ENCODE peak calls at places on chromosomes 3 and 15, in seven cellular contexts. One of them, this sample, is unnamed.

GRCh38 chr3:58236527-58237237 is 910 bp upstream of the ABHD6 start:
- DNase-seq in adrenal gland: no peak
- DNase-seq in neural progenitor cell: peak; percentile 62
- DNase-seq in body of pancreas: no peak
- DNase-seq in left ventricle myocardium inferior: no peak
- DNase-seq in right cardiac atrium: peak; percentile 63
- DNase-seq in H1: peak; percentile 80
- DNase-seq in this sample: no peak

GRCh38 chr3:17686613-17687012 is 55.8 kb downstream of the TBC1D5 start:
- DNase-seq in body of pancreas: no peak
- DNase-seq in H1: no peak
- DNase-seq in adrenal gland: no peak
- DNase-seq in neural progenitor cell: peak; percentile 33
- DNase-seq in left ventricle myocardium inferior: no peak
- DNase-seq in right cardiac atrium: no peak
- DNase-seq in this sample: no peak

GRCh38 chr3:158420654-158421396 is 150.2 kb upstream of the MLF1 start:
- DNase-seq in adrenal gland: no peak
- DNase-seq in neural progenitor cell: no peak
- DNase-seq in left ventricle myocardium inferior: no peak
- DNase-seq in H1: no peak
- DNase-seq in body of pancreas: no peak
- DNase-seq in right cardiac atrium: no peak
- DNase-seq in this sample: no peak

GRCh38 chr3:179260949-179261765 is 10.2 kb upstream of the KCNMB3 start:
- DNase-seq in body of pancreas: peak; percentile 75
- DNase-seq in H1: peak; percentile 79
- DNase-seq in right cardiac atrium: peak; percentile 94
- DNase-seq in adrenal gland: peak; percentile 79
- DNase-seq in neural progenitor cell: peak; percentile 79
- DNase-seq in left ventricle myocardium inferior: peak; percentile 83
- DNase-seq in this sample: no peak

GRCh38 chr3:98894791-98895576 is 6.5 kb downstream of the DCBLD2 start:
- DNase-seq in left ventricle myocardium inferior: no peak
- DNase-seq in body of pancreas: no peak
- DNase-seq in adrenal gland: no peak
- DNase-seq in H1: no peak
- DNase-seq in neural progenitor cell: no peak
- DNase-seq in right cardiac atrium: no peak
- DNase-seq in this sample: no peak

GRCh38 chr15:23052522-23052921 is 13.2 kb upstream of the TUBGCP5 start:
- DNase-seq in neural progenitor cell: no peak
- DNase-seq in H1: no peak
- DNase-seq in body of pancreas: no peak
- DNase-seq in right cardiac atrium: no peak
- DNase-seq in left ventricle myocardium inferior: no peak
- DNase-seq in adrenal gland: no peak
- DNase-seq in this sample: no peak

GRCh38 chr3:159635047-159635641 is 353.5 kb upstream of the IL12A start:
- DNase-seq in neural progenitor cell: no peak
- DNase-seq in body of pancreas: no peak
- DNase-seq in left ventricle myocardium inferior: no peak
- DNase-seq in H1: no peak
- DNase-seq in adrenal gland: no peak
- DNase-seq in right cardiac atrium: no peak
- DNase-seq in this sample: no peak

GRCh38 chr15:42385980-42386695 is 26.8 kb downstream of the CAPN3 start:
- DNase-seq in body of pancreas: no peak
- DNase-seq in left ventricle myocardium inferior: no peak
- DNase-seq in right cardiac atrium: no peak
- DNase-seq in H1: peak; percentile 48
- DNase-seq in adrenal gland: peak; percentile 43
- DNase-seq in neural progenitor cell: no peak
- DNase-seq in this sample: no peak

GRCh38 chr15:69509131-69509530 is 56.5 kb downstream of the RPLP1 start:
- DNase-seq in right cardiac atrium: no peak
- DNase-seq in neural progenitor cell: no peak
- DNase-seq in left ventricle myocardium inferior: no peak
- DNase-seq in body of pancreas: no peak
- DNase-seq in H1: no peak
- DNase-seq in adrenal gland: no peak
- DNase-seq in this sample: no peak

GRCh38 chr3:31132132-31132769 is 237.8 kb upstream of the GADL1 start:
- DNase-seq in H1: no peak
- DNase-seq in body of pancreas: no peak
- DNase-seq in adrenal gland: no peak
- DNase-seq in right cardiac atrium: no peak
- DNase-seq in neural progenitor cell: peak; percentile 37
- DNase-seq in left ventricle myocardium inferior: no peak
- DNase-seq in this sample: no peak

GRCh38 chr3:55765906-55766701 is 279.0 kb upstream of the WNT5A start:
- DNase-seq in adrenal gland: no peak
- DNase-seq in H1: no peak
- DNase-seq in left ventricle myocardium inferior: no peak
- DNase-seq in body of pancreas: peak; percentile 62
- DNase-seq in neural progenitor cell: no peak
- DNase-seq in right cardiac atrium: no peak
- DNase-seq in this sample: no peak

GRCh38 chr3:114144909-114145688 is 33.8 kb downstream of the DRD3 start:
- DNase-seq in left ventricle myocardium inferior: no peak
- DNase-seq in neural progenitor cell: no peak
- DNase-seq in adrenal gland: peak; percentile 76
- DNase-seq in right cardiac atrium: no peak
- DNase-seq in H1: no peak
- DNase-seq in body of pancreas: peak; percentile 49
- DNase-seq in this sample: no peak

GRCh38 chr15:43776718-43777292 is at the start of gene ELL3:
- DNase-seq in left ventricle myocardium inferior: peak; percentile 83
- DNase-seq in neural progenitor cell: peak; percentile 75
- DNase-seq in body of pancreas: peak; percentile 82
- DNase-seq in adrenal gland: peak; percentile 80
- DNase-seq in right cardiac atrium: peak; percentile 92
- DNase-seq in H1: no peak
- DNase-seq in this sample: peak; percentile 67

GRCh38 chr15:27608248-27608647 is 490.9 kb downstream of the OCA2 start:
- DNase-seq in right cardiac atrium: no peak
- DNase-seq in body of pancreas: no peak
- DNase-seq in neural progenitor cell: no peak
- DNase-seq in left ventricle myocardium inferior: no peak
- DNase-seq in H1: no peak
- DNase-seq in adrenal gland: no peak
- DNase-seq in this sample: no peak

GRCh38 chr3:193129607-193130006 is 111.4 kb upstream of the PLAAT1 start:
- DNase-seq in adrenal gland: no peak
- DNase-seq in left ventricle myocardium inferior: no peak
- DNase-seq in right cardiac atrium: no peak
- DNase-seq in H1: no peak
- DNase-seq in neural progenitor cell: no peak
- DNase-seq in body of pancreas: no peak
- DNase-seq in this sample: peak; percentile 31

GRCh38 chr15:85330941-85331588 is 49.3 kb upstream of the AKAP13 start:
- DNase-seq in body of pancreas: peak; percentile 94
- DNase-seq in H1: peak; percentile 77
- DNase-seq in adrenal gland: peak; percentile 97
- DNase-seq in left ventricle myocardium inferior: peak; percentile 91
- DNase-seq in neural progenitor cell: peak; percentile 88
- DNase-seq in right cardiac atrium: peak; percentile 89
- DNase-seq in this sample: peak; percentile 92

GRCh38 chr3:113685956-113686721 is 10.3 kb downstream of the USF3 start:
- DNase-seq in adrenal gland: no peak
- DNase-seq in body of pancreas: no peak
- DNase-seq in right cardiac atrium: no peak
- DNase-seq in left ventricle myocardium inferior: no peak
- DNase-seq in neural progenitor cell: no peak
- DNase-seq in H1: no peak
- DNase-seq in this sample: no peak

GRCh38 chr3:72303926-72304325 is 519.0 kb upstream of the PROK2 start:
- DNase-seq in left ventricle myocardium inferior: no peak
- DNase-seq in adrenal gland: peak; percentile 55
- DNase-seq in right cardiac atrium: no peak
- DNase-seq in neural progenitor cell: peak; percentile 23
- DNase-seq in H1: no peak
- DNase-seq in body of pancreas: no peak
- DNase-seq in this sample: no peak

GRCh38 chr15:40365016-40365415 is 7.0 kb downstream of the DISP2 start:
- DNase-seq in right cardiac atrium: no peak
- DNase-seq in body of pancreas: no peak
- DNase-seq in H1: no peak
- DNase-seq in left ventricle myocardium inferior: no peak
- DNase-seq in adrenal gland: no peak
- DNase-seq in neural progenitor cell: no peak
- DNase-seq in this sample: no peak

GRCh38 chr15:48433226-48433886 is 102.1 kb downstream of the DUT start:
- DNase-seq in neural progenitor cell: no peak
- DNase-seq in H1: no peak
- DNase-seq in adrenal gland: no peak
- DNase-seq in body of pancreas: no peak
- DNase-seq in left ventricle myocardium inferior: no peak
- DNase-seq in right cardiac atrium: no peak
- DNase-seq in this sample: no peak

GRCh38 chr15:78394981-78395619 is 42.9 kb upstream of the IREB2 start:
- DNase-seq in left ventricle myocardium inferior: no peak
- DNase-seq in right cardiac atrium: no peak
- DNase-seq in H1: peak; percentile 67
- DNase-seq in adrenal gland: no peak
- DNase-seq in body of pancreas: no peak
- DNase-seq in neural progenitor cell: peak; percentile 83
- DNase-seq in this sample: no peak

GRCh38 chr3:46558184-46559029 is 7.7 kb downstream of the LRRC2 start:
- DNase-seq in neural progenitor cell: peak; percentile 84
- DNase-seq in left ventricle myocardium inferior: peak; percentile 82
- DNase-seq in right cardiac atrium: peak; percentile 92
- DNase-seq in adrenal gland: peak; percentile 87
- DNase-seq in body of pancreas: peak; percentile 96
- DNase-seq in H1: peak; percentile 57
- DNase-seq in this sample: peak; percentile 94

GRCh38 chr3:186589856-186590579 is 19.5 kb downstream of the DNAJB11 start:
- DNase-seq in left ventricle myocardium inferior: no peak
- DNase-seq in neural progenitor cell: no peak
- DNase-seq in adrenal gland: no peak
- DNase-seq in right cardiac atrium: no peak
- DNase-seq in body of pancreas: peak; percentile 54
- DNase-seq in H1: no peak
- DNase-seq in this sample: no peak

GRCh38 chr15:55649058-55649423 is 60.9 kb upstream of the PYGO1 start:
- DNase-seq in right cardiac atrium: no peak
- DNase-seq in adrenal gland: no peak
- DNase-seq in neural progenitor cell: no peak
- DNase-seq in H1: no peak
- DNase-seq in body of pancreas: no peak
- DNase-seq in left ventricle myocardium inferior: no peak
- DNase-seq in this sample: no peak

GRCh38 chr15:68682330-68682729 is 103.5 kb downstream of the CORO2B start:
- DNase-seq in adrenal gland: no peak
- DNase-seq in neural progenitor cell: peak; percentile 74
- DNase-seq in right cardiac atrium: no peak
- DNase-seq in H1: no peak
- DNase-seq in body of pancreas: no peak
- DNase-seq in left ventricle myocardium inferior: no peak
- DNase-seq in this sample: no peak

GRCh38 chr3:129553171-129553570 is 10.2 kb downstream of the H1-8 start:
- DNase-seq in right cardiac atrium: peak; percentile 65
- DNase-seq in adrenal gland: no peak
- DNase-seq in left ventricle myocardium inferior: no peak
- DNase-seq in body of pancreas: no peak
- DNase-seq in H1: no peak
- DNase-seq in neural progenitor cell: no peak
- DNase-seq in this sample: no peak

GRCh38 chr3:45994661-45995369 is 809 bp downstream of the FYCO1 start:
- DNase-seq in left ventricle myocardium inferior: no peak
- DNase-seq in adrenal gland: no peak
- DNase-seq in body of pancreas: peak; percentile 36
- DNase-seq in right cardiac atrium: peak; percentile 55
- DNase-seq in neural progenitor cell: peak; percentile 55
- DNase-seq in H1: peak; percentile 47
- DNase-seq in this sample: peak; percentile 41

GRCh38 chr15:96321422-96322391 is 8.8 kb upstream of the NR2F2 start:
- DNase-seq in body of pancreas: peak; percentile 16
- DNase-seq in H1: peak; percentile 71
- DNase-seq in right cardiac atrium: peak; percentile 79
- DNase-seq in neural progenitor cell: peak; percentile 60
- DNase-seq in left ventricle myocardium inferior: no peak
- DNase-seq in adrenal gland: no peak
- DNase-seq in this sample: no peak
- H3K4me3 ChIP-seq in body of pancreas: peak overlapping the region; percentile 22
- H3K4me3 ChIP-seq in H1: peak overlapping the region; percentile 36
- H3K4me3 ChIP-seq in right cardiac atrium: peak overlapping the region; percentile 68
- H3K4me3 ChIP-seq in neural progenitor cell: peak overlapping the region; percentile 74
- H3K4me3 ChIP-seq in left ventricle myocardium inferior: peak overlapping the region; percentile 88
- H3K4me3 ChIP-seq in adrenal gland: no peak overlapping the region
- H3K4me3 ChIP-seq in this sample: no peak overlapping the region

GRCh38 chr3:138127636-138128365 is 4.4 kb downstream of the A4GNT start:
- DNase-seq in right cardiac atrium: no peak
- DNase-seq in left ventricle myocardium inferior: no peak
- DNase-seq in H1: no peak
- DNase-seq in adrenal gland: no peak
- DNase-seq in neural progenitor cell: no peak
- DNase-seq in body of pancreas: no peak
- DNase-seq in this sample: no peak
- H3K9me3 ChIP-seq in right cardiac atrium: no peaks in the 10 kb centered on the region
- H3K9me3 ChIP-seq in left ventricle myocardium inferior: no peaks in the 10 kb centered on the region
- H3K9me3 ChIP-seq in H1: peaks cover 9% of the 10 kb centered on the region
- H3K9me3 ChIP-seq in adrenal gland: no peaks in the 10 kb centered on the region
- H3K9me3 ChIP-seq in neural progenitor cell: no peaks in the 10 kb centered on the region
- H3K9me3 ChIP-seq in body of pancreas: no peaks in the 10 kb centered on the region
- H3K9me3 ChIP-seq in this sample: no peaks in the 10 kb centered on the region

DNA sequence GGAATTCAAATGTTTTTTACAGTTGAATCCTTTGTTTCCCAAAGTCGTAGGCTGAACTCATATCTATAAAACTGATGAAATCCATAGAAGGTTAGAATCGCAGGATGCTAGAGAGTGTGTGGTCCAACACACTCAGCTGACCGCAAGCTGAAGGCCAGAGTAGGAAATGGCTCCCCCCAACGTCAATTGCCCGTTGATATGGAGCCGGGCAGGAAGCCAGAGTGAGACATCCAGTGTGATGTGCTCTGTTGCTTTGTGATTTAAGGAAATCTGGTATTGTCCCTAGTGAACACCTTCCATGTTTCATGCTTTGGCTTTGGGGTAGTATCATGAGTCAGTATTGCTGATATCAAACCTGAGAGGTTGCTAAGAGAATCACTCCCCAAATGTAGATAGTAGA is 5.8 kb upstream of the MEX3B start:
- DNase-seq in right cardiac atrium: no peak
- DNase-seq in left ventricle myocardium inferior: peak; percentile 26
- DNase-seq in body of pancreas: no peak
- DNase-seq in adrenal gland: no peak
- DNase-seq in H1: no peak
- DNase-seq in neural progenitor cell: no peak
- DNase-seq in this sample: no peak
- H3K27me3 ChIP-seq in right cardiac atrium: no peaks in the 10 kb centered on the region
- H3K27me3 ChIP-seq in left ventricle myocardium inferior: peaks cover 21% of the 10 kb centered on the region
- H3K27me3 ChIP-seq in body of pancreas: no peaks in the 10 kb centered on the region
- H3K27me3 ChIP-seq in adrenal gland: peaks cover 10% of the 10 kb centered on the region
- H3K27me3 ChIP-seq in H1: no peaks in the 10 kb centered on the region
- H3K27me3 ChIP-seq in neural progenitor cell: peaks cover 23% of the 10 kb centered on the region
- H3K27me3 ChIP-seq in this sample: peaks cover 37% of the 10 kb centered on the region

DNA sequence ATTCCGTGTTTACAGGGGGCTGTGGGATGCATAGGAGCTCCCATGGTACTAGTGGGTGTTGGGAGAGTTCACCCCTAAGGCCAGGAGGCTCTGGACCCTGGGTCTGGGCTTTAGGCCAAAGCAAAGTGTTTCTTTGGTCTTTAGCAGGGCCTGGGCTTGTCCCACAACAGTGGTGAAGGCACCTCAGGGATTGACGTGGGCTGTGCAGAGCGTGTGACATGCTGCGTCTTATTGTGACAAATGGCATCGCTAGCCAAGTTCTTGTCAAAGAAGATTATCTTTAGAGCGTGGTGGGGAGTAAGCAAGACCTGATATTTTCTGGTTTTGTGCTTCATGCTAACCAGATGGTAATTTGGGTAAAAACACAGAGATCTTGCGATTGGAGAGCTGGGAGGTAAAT is 170.1 kb downstream of the APBA2 start:
- DNase-seq in adrenal gland: no peak
- DNase-seq in neural progenitor cell: no peak
- DNase-seq in right cardiac atrium: no peak
- DNase-seq in H1: no peak
- DNase-seq in body of pancreas: no peak
- DNase-seq in left ventricle myocardium inferior: no peak
- DNase-seq in this sample: no peak
- H3K4me3 ChIP-seq in adrenal gland: no peak overlapping the region
- H3K4me3 ChIP-seq in neural progenitor cell: no peak overlapping the region
- H3K4me3 ChIP-seq in right cardiac atrium: no peak overlapping the region
- H3K4me3 ChIP-seq in H1: no peak overlapping the region
- H3K4me3 ChIP-seq in body of pancreas: no peak overlapping the region
- H3K4me3 ChIP-seq in left ventricle myocardium inferior: no peak overlapping the region
- H3K4me3 ChIP-seq in this sample: no peak overlapping the region

This sample was measured in HAP-1.